ENCODE peak calls at places on chromosomes 11 and 22, in four cellular contexts. U is hepatocyte, J is astrocyte, E is mesenchymal stem cell. M is an unnamed sample. For H3K4me1, the result is how much of the 10 kb centered on the place peaks cover.

GRCh38 chr11:32323814-32324130 is 111.6 kb downstream of the WT1 start:
- DNase-seq in J (no peak), E (no peak), U (no peak), M (no peak)

GRCh38 chr22:26883393-26883792 is 226.0 kb downstream of the MIAT start:
- DNase-seq in E (no peak), J (no peak), U (no peak), M (no peak)

GRCh38 chr11:76672431-76673163 is 2.0 kb upstream of the LRRC32 start:
- DNase-seq in E (no peak), J (no peak), U (no peak), M (no peak)

GRCh38 chr22:50443202-50443601 is 31.6 kb downstream of the SBF1 start:
- DNase-seq in U (no peak), E (no peak), J (no peak), M (no peak)

GRCh38 chr11:72245232-72245816 is 1.3 kb upstream of the PHOX2A start:
- DNase-seq in U (no peak), J (no peak), E (no peak), M (no peak)

GRCh38 chr11:86740628-86741488 is 59.5 kb upstream of the PRSS23 start:
- DNase-seq in J (peak), E (peak), U (peak), M (peak)

GRCh38 chr11:131037873-131038272 is 121.6 kb upstream of the SNX19 start:
- DNase-seq in U (no peak), E (no peak), J (no peak), M (no peak)

GRCh38 chr11:127217941-127218615 is 217.5 kb upstream of the KIRREL3 start:
- DNase-seq in J (no peak), U (no peak), E (no peak), M (no peak)

GRCh38 chr11:72445423-72445822 is 11.1 kb upstream of the CLPB start:
- DNase-seq in E (no peak), J (no peak), U (no peak), M (no peak)

GRCh38 chr11:90148900-90149299 is 14.4 kb downstream of the NAALAD2 start:
- DNase-seq in U (no peak), E (no peak), J (no peak), M (no peak)

GRCh38 chr22:42757475-42757874 is 36.8 kb upstream of the A4GALT start:
- DNase-seq in E (peak), J (peak), U (no peak), M (peak)
- H3K4me1 ChIP-seq in E (under half), J (under half), U (under half), M (under half)

GRCh38 chr11:14299921-14300320 is 59.1 kb downstream of the RRAS2 start:
- DNase-seq in U (no peak), E (no peak), J (no peak), M (no peak)
- H3K4me2 ChIP-seq in U (no peak), E (no peak), J (peak), M (no peak)

GRCh38 chr11:17275376-17276235 is 933 bp upstream of the NUCB2 start:
- DNase-seq in E (no peak), J (no peak), U (no peak), M (no peak)
- H3K27ac ChIP-seq in E (peak), J (peak), U (peak), M (peak)

GRCh38 chr11:113705871-113706654 is at the start of gene TMPRSS5:
- DNase-seq in J (no peak), U (no peak), E (no peak), M (no peak)

GRCh38 chr11:113697075-113697474 is 9.0 kb downstream of the TMPRSS5 start:
- DNase-seq in E (no peak), J (no peak), U (no peak), M (no peak)

GRCh38 chr11:113698515-113698914 is 7.6 kb downstream of the TMPRSS5 start:
- DNase-seq in J (no peak), E (no peak), U (no peak), M (no peak)

GRCh38 chr11:113697798-113698407 is 8.2 kb downstream of the TMPRSS5 start:
- DNase-seq in U (no peak), J (peak), E (no peak), M (peak)

GRCh38 chr11:113701491-113701890 is 4.6 kb downstream of the TMPRSS5 start:
- DNase-seq in E (no peak), U (no peak), J (no peak), M (no peak)
- H3K4me1 ChIP-seq in E (under half), U (under half), J (under half), M (under half)

GRCh38 chr22:36701941-36702640 is 1.5 kb downstream of the CACNG2 start:
- DNase-seq in J (no peak), U (no peak), E (no peak), M (no peak)

GRCh38 chr22:36701166-36701713 is 2.3 kb downstream of the CACNG2 start:
- DNase-seq in U (no peak), J (no peak), E (no peak), M (no peak)

GRCh38 chr22:36702832-36703210 is 731 bp downstream of the CACNG2 start:
- DNase-seq in E (no peak), U (no peak), J (no peak), M (no peak)
- H3K4me2 ChIP-seq in E (no peak), U (peak), J (peak), M (no peak)

DNA sequence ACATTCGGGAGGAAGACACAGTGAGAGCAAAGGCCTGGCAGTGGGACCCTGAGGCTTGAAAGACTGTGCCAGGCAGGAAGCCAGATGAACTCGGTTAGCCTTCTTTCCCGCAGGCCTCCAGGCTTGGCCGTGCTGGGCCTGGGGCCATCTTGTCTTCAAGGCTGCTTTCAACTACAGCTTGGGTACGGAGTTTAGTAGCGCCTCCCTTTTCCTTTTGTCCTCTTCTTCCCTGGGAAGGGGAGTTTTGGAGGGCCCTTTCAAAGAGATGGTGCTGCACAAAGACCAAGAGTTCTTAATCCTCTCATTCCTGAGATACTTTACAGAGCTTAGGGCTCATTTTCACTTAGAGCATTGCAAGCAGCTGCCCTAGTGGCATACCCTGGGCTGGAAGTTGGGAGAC is 87.5 kb downstream of the TP53I11 start:
- DNase-seq in J (peak), U (no peak), E (no peak), M (peak)
- H3K27ac ChIP-seq in J (no peak), U (no peak), E (no peak), M (no peak)

GRCh38 chr11:2685051-2685450 is 14.7 kb downstream of the KCNQ1OT1 start:
- DNase-seq in J (no peak), U (no peak), E (no peak), M (no peak)

GRCh38 chr11:2685566-2686359 is 14.0 kb downstream of the KCNQ1OT1 start:
- DNase-seq in U (no peak), J (no peak), E (no peak), M (no peak)

GRCh38 chr11:2687782-2688191 is 12.0 kb downstream of the KCNQ1OT1 start:
- DNase-seq in J (no peak), E (no peak), U (no peak), M (no peak)

GRCh38 chr11:2687223-2687530 is 12.6 kb downstream of the KCNQ1OT1 start:
- DNase-seq in J (no peak), E (no peak), U (no peak), M (no peak)

GRCh38 chr11:2686360-2687222 is 13.2 kb downstream of the KCNQ1OT1 start:
- DNase-seq in J (no peak), U (no peak), E (no peak), M (no peak)
- H3K4me1 ChIP-seq in J (under half), U (half or more), E (half or more), M (under half)

DNA sequence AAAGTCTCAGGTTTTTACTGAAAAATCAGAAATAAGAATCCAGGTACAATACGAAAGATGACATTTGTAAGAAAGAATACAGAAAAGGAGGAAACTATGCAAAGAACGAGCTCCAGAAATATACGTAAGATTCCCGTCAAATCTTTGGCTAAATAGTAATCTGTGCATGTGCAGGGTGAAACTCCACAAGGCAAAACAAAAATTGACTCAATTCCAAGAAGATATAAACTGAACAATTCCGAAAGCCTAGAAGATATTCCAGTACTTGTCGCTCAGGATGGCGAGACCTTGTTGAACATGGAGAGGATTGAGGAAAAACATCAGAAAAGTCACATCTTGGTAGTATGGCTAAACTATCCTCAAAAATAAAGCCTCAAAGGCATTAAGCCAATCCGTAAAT is 166.6 kb upstream of the UBASH3B start:
- DNase-seq in J (no peak), U (no peak), E (no peak), M (no peak)
- H3K4me2 ChIP-seq in J (no peak), U (no peak), E (no peak), M (no peak)